ENCODE peak calls at places on chromosomes 12 and 14, in six cellular contexts. One of them, this sample, is unnamed.

GRCh38 chr14:68979722-68980552 is 835 bp upstream of the ACTN1 start:
- DNase-seq in renal cortical epithelial cell: peak; percentile 55
- DNase-seq in GM06990: no peak
- DNase-seq in fibroblast of gingiva: peak; percentile 31
- DNase-seq in HCT116: no peak
- DNase-seq in nephron progenitor cell: peak; percentile 63
- DNase-seq in this sample: peak; percentile 74

GRCh38 chr14:35174342-35174741 is 52.0 kb downstream of the PRORP start:
- DNase-seq in renal cortical epithelial cell: no peak
- DNase-seq in GM06990: no peak
- DNase-seq in fibroblast of gingiva: no peak
- DNase-seq in HCT116: no peak
- DNase-seq in nephron progenitor cell: no peak
- DNase-seq in this sample: no peak

GRCh38 chr14:77738559-77739250 is 22.3 kb downstream of the SNW1 start:
- DNase-seq in renal cortical epithelial cell: peak; percentile 49
- DNase-seq in GM06990: no peak
- DNase-seq in fibroblast of gingiva: no peak
- DNase-seq in HCT116: no peak
- DNase-seq in nephron progenitor cell: no peak
- DNase-seq in this sample: no peak

GRCh38 chr14:51095854-51096823 is 1.2 kb upstream of the TRIM9 start:
- DNase-seq in renal cortical epithelial cell: peak; percentile 87
- DNase-seq in GM06990: no peak
- DNase-seq in fibroblast of gingiva: peak; percentile 53
- DNase-seq in HCT116: no peak
- DNase-seq in nephron progenitor cell: peak; percentile 10
- DNase-seq in this sample: peak; percentile 36

GRCh38 chr14:55752580-55753365 is 172.8 kb downstream of the KTN1 start:
- DNase-seq in renal cortical epithelial cell: peak; percentile 94
- DNase-seq in GM06990: no peak
- DNase-seq in fibroblast of gingiva: peak; percentile 81
- DNase-seq in HCT116: no peak
- DNase-seq in nephron progenitor cell: no peak
- DNase-seq in this sample: peak; percentile 27

GRCh38 chr12:76124456-76124855 is 40.0 kb upstream of the NAP1L1 start:
- DNase-seq in renal cortical epithelial cell: no peak
- DNase-seq in GM06990: no peak
- DNase-seq in fibroblast of gingiva: no peak
- DNase-seq in HCT116: no peak
- DNase-seq in nephron progenitor cell: no peak
- DNase-seq in this sample: no peak

GRCh38 chr12:19507823-19508222 is 68.5 kb downstream of the AEBP2 start:
- DNase-seq in renal cortical epithelial cell: no peak
- DNase-seq in GM06990: no peak
- DNase-seq in fibroblast of gingiva: peak; percentile 33
- DNase-seq in HCT116: no peak
- DNase-seq in nephron progenitor cell: no peak
- DNase-seq in this sample: no peak

GRCh38 chr14:75578099-75578785 is at the start of gene FLVCR2:
- DNase-seq in renal cortical epithelial cell: peak; percentile 38
- DNase-seq in GM06990: peak; percentile 62
- DNase-seq in fibroblast of gingiva: peak; percentile 87
- DNase-seq in HCT116: no peak
- DNase-seq in nephron progenitor cell: peak; percentile 80
- DNase-seq in this sample: peak; percentile 87

GRCh38 chr14:32710351-32711102 is 228.2 kb upstream of the NPAS3 start:
- DNase-seq in renal cortical epithelial cell: no peak
- DNase-seq in GM06990: no peak
- DNase-seq in fibroblast of gingiva: peak; percentile 37
- DNase-seq in HCT116: no peak
- DNase-seq in nephron progenitor cell: no peak
- DNase-seq in this sample: no peak

GRCh38 chr14:101950100-101950499 is 14.3 kb upstream of the DYNC1H1 start:
- DNase-seq in renal cortical epithelial cell: no peak
- DNase-seq in GM06990: no peak
- DNase-seq in fibroblast of gingiva: no peak
- DNase-seq in HCT116: no peak
- DNase-seq in nephron progenitor cell: no peak
- DNase-seq in this sample: no peak

GRCh38 chr14:31253746-31254471 is 46.3 kb upstream of the HECTD1 start:
- DNase-seq in renal cortical epithelial cell: no peak
- DNase-seq in GM06990: no peak
- DNase-seq in fibroblast of gingiva: no peak
- DNase-seq in HCT116: no peak
- DNase-seq in nephron progenitor cell: no peak
- DNase-seq in this sample: no peak

GRCh38 chr14:99286761-99287160 is 14.8 kb upstream of the BCL11B start:
- DNase-seq in renal cortical epithelial cell: no peak
- DNase-seq in GM06990: no peak
- DNase-seq in fibroblast of gingiva: no peak
- DNase-seq in HCT116: no peak
- DNase-seq in nephron progenitor cell: no peak
- DNase-seq in this sample: no peak

GRCh38 chr12:30323008-30323407 is 372.7 kb downstream of the IPO8 start:
- DNase-seq in renal cortical epithelial cell: no peak
- DNase-seq in GM06990: no peak
- DNase-seq in fibroblast of gingiva: no peak
- DNase-seq in HCT116: no peak
- DNase-seq in nephron progenitor cell: no peak
- DNase-seq in this sample: no peak

GRCh38 chr14:22474730-22475351 is 114.2 kb downstream of the DAD1 start:
- DNase-seq in renal cortical epithelial cell: peak; percentile 23
- DNase-seq in GM06990: no peak
- DNase-seq in fibroblast of gingiva: no peak
- DNase-seq in HCT116: no peak
- DNase-seq in nephron progenitor cell: no peak
- DNase-seq in this sample: no peak

GRCh38 chr12:27460471-27460978 is 14.0 kb downstream of the SMCO2 start:
- DNase-seq in renal cortical epithelial cell: peak; percentile 20
- DNase-seq in GM06990: no peak
- DNase-seq in fibroblast of gingiva: no peak
- DNase-seq in HCT116: no peak
- DNase-seq in nephron progenitor cell: no peak
- DNase-seq in this sample: no peak

GRCh38 chr12:6607751-6608591 is 792 bp upstream of the CHD4 start:
- DNase-seq in renal cortical epithelial cell: peak; percentile 78
- DNase-seq in GM06990: peak; percentile 26
- DNase-seq in fibroblast of gingiva: no peak
- DNase-seq in HCT116: peak; percentile 92
- DNase-seq in nephron progenitor cell: peak; percentile 49
- DNase-seq in this sample: no peak

GRCh38 chr12:5276327-5276880 is 155.5 kb upstream of the NTF3 start:
- DNase-seq in renal cortical epithelial cell: no peak
- DNase-seq in GM06990: no peak
- DNase-seq in fibroblast of gingiva: no peak
- DNase-seq in HCT116: no peak
- DNase-seq in nephron progenitor cell: no peak
- DNase-seq in this sample: no peak

GRCh38 chr12:102876883-102877282 is 40.2 kb downstream of the PAH start:
- DNase-seq in renal cortical epithelial cell: no peak
- DNase-seq in GM06990: no peak
- DNase-seq in fibroblast of gingiva: no peak
- DNase-seq in HCT116: peak; percentile 13
- DNase-seq in nephron progenitor cell: peak; percentile 15
- DNase-seq in this sample: no peak

GRCh38 chr14:91912035-91912434 is 35.5 kb downstream of the FBLN5 start:
- DNase-seq in renal cortical epithelial cell: no peak
- DNase-seq in GM06990: no peak
- DNase-seq in fibroblast of gingiva: no peak
- DNase-seq in HCT116: no peak
- DNase-seq in nephron progenitor cell: no peak
- DNase-seq in this sample: no peak

GRCh38 chr14:52873694-52874093 is 77.2 kb downstream of the FERMT2 start:
- DNase-seq in renal cortical epithelial cell: peak; percentile 61
- DNase-seq in GM06990: no peak
- DNase-seq in fibroblast of gingiva: peak; percentile 81
- DNase-seq in HCT116: no peak
- DNase-seq in nephron progenitor cell: no peak
- DNase-seq in this sample: peak; percentile 40

This sample was measured in left cardiac atrium.